ENCODE peak calls at places on chromosomes 4 and X, in six cellular contexts. K is left cardiac atrium; J is AG04450; R is Caki2; C is H4; S is stimulated activated naive CD8-positive, alpha-beta T cell treated with anti-CD3 and anti-CD28 coated beads, Interleukin-15, amount 100 ng/mL, for 72 hours. Y is an unnamed sample.

GRCh38 chrX:74550295-74550802 is 64.1 kb downstream of the RLIM start:
- DNase-seq in S (peak), K (peak), R (peak), J (peak), C (peak), Y (peak)

GRCh38 chr4:70518716-70519115 is 347 bp downstream of the AMTN start:
- DNase-seq in S (no peak), K (no peak), C (peak), J (no peak), R (no peak), Y (no peak)

GRCh38 chr4:55136634-55137033 is 11.2 kb upstream of the KDR start:
- DNase-seq in R (no peak), K (no peak), S (no peak), J (no peak), C (no peak), Y (no peak)

GRCh38 chr4:89439533-89439932 is 131.9 kb upstream of the GPRIN3 start:
- DNase-seq in R (no peak), J (no peak), S (no peak), K (no peak), C (no peak), Y (no peak)

GRCh38 chrX:40156472-40157227 is 58.9 kb upstream of the BCOR start:
- DNase-seq in R (no peak), J (no peak), C (no peak), S (no peak), K (no peak), Y (no peak)

GRCh38 chr4:77035153-77035552 is 40.6 kb downstream of the CCNI start:
- DNase-seq in J (no peak), R (no peak), C (no peak), S (no peak), K (no peak), Y (no peak)

GRCh38 chr4:57199267-57199666 is 89.1 kb upstream of the IGFBP7 start:
- DNase-seq in J (no peak), R (no peak), K (no peak), C (no peak), S (no peak), Y (no peak)

GRCh38 chrX:9566150-9566621 is 101.3 kb downstream of the TBL1X start:
- DNase-seq in R (peak), S (no peak), J (peak), K (peak), C (peak), Y (no peak)

GRCh38 chrX:13164611-13165010 is 120.2 kb upstream of the FAM9C start:
- DNase-seq in C (no peak), J (no peak), R (no peak), S (no peak), K (no peak), Y (no peak)

GRCh38 chr4:104942990-104943758 is 203.5 kb upstream of the TET2 start:
- DNase-seq in K (no peak), R (no peak), C (no peak), S (peak), J (no peak), Y (no peak)

GRCh38 chrX:125205918-125206665 is 113.6 kb upstream of the TEX13C start:
- DNase-seq in S (no peak), R (peak), C (peak), J (no peak), K (no peak), Y (no peak)

GRCh38 chrX:47687249-47687648 is 28.3 kb upstream of the UXT start:
- DNase-seq in R (no peak), C (no peak), S (no peak), J (no peak), K (no peak), Y (no peak)

GRCh38 chr4:168449740-168450442 is 30.4 kb downstream of the DDX60L start:
- DNase-seq in K (no peak), C (peak), R (peak), S (no peak), J (no peak), Y (no peak)

GRCh38 chr4:108619372-108620100 is 840 bp upstream of the RPL34 start:
- DNase-seq in C (no peak), R (no peak), S (peak), K (no peak), J (no peak), Y (no peak)

GRCh38 chr4:48247142-48247877 is 22.3 kb downstream of the TEC start:
- DNase-seq in S (no peak), R (no peak), J (no peak), C (no peak), K (no peak), Y (no peak)

GRCh38 chr4:156154978-156155377 is 201.3 kb upstream of the CTSO start:
- DNase-seq in J (no peak), K (no peak), R (no peak), S (no peak), C (no peak), Y (no peak)

GRCh38 chr4:25128671-25129070 is 31.6 kb downstream of the SEPSECS start:
- DNase-seq in J (no peak), K (no peak), R (peak), S (no peak), C (no peak), Y (no peak)

GRCh38 chr4:168304744-168305459 is 13.7 kb downstream of the DDX60 start:
- DNase-seq in J (no peak), R (no peak), S (no peak), K (no peak), C (peak), Y (no peak)

GRCh38 chr4:1492636-1493539 is 86.6 kb upstream of the NKX1-1 start:
- DNase-seq in S (no peak), K (no peak), C (no peak), R (no peak), J (no peak), Y (no peak)

GRCh38 chr4:17077105-17077504 is 178.7 kb upstream of the LDB2 start:
- DNase-seq in S (no peak), C (no peak), J (no peak), R (no peak), K (no peak), Y (no peak)

GRCh38 chrX:136065044-136065671 is 79.9 kb downstream of the SLC9A6 start:
- DNase-seq in C (peak), S (no peak), J (no peak), K (peak), R (peak), Y (no peak)

GRCh38 chr4:111281219-111281618 is 658.3 kb upstream of the PITX2 start:
- DNase-seq in K (no peak), S (no peak), J (no peak), C (no peak), R (no peak), Y (no peak)

GRCh38 chr4:169773889-169774288 is 16.1 kb upstream of the HPF1 start:
- DNase-seq in K (no peak), S (no peak), J (no peak), R (no peak), C (no peak), Y (no peak)

GRCh38 chr4:19857405-19857804 is 394.3 kb upstream of the SLIT2 start:
- DNase-seq in J (peak), S (no peak), C (no peak), R (no peak), K (no peak), Y (no peak)

GRCh38 chrX:45756562-45756961 is 555.9 kb upstream of the DIPK2B start:
- DNase-seq in J (no peak), C (peak), R (peak), S (no peak), K (no peak), Y (no peak)

GRCh38 chr4:14620567-14621138 is 381.6 kb upstream of the CPEB2 start:
- DNase-seq in C (no peak), R (no peak), K (no peak), S (no peak), J (no peak), Y (no peak)

GRCh38 chr4:4492161-4492847 is 49.5 kb downstream of the STX18 start:
- DNase-seq in C (no peak), S (no peak), R (no peak), K (no peak), J (no peak), Y (no peak)

GRCh38 chr4:8710946-8711345 is 118.4 kb downstream of the CPZ start:
- DNase-seq in R (no peak), K (no peak), S (no peak), C (no peak), J (no peak), Y (peak)

GRCh38 chr4:17552427-17552826 is 24.6 kb upstream of the LAP3 start:
- DNase-seq in C (no peak), J (no peak), S (no peak), K (no peak), R (no peak), Y (no peak)

GRCh38 chr4:143667461-143667860 is 33.0 kb downstream of the FREM3 start:
- DNase-seq in J (no peak), K (peak), S (no peak), R (no peak), C (no peak), Y (no peak)

GRCh38 chr4:25723409-25723808 is 67.8 kb downstream of the SLC34A2 start:
- DNase-seq in K (no peak), C (peak), R (no peak), J (peak), S (no peak), Y (no peak)

GRCh38 chr4:39626261-39626660 is 12.4 kb downstream of the SMIM14 start:
- DNase-seq in K (no peak), S (no peak), R (no peak), J (no peak), C (no peak), Y (peak)

GRCh38 chr4:153939570-153939969 is 150.7 kb upstream of the SFRP2 start:
- DNase-seq in C (no peak), R (no peak), S (no peak), J (no peak), K (no peak), Y (no peak)